ENCODE peak calls at places on chromosome 15, in four cellular contexts. V is NAMALWA; S is activated CD4-positive, alpha-beta T cell treated with anti-CD3 and anti-CD28 coated beads, Interleukin-2, amount 50 U/mL, for 1 hour; J is KG1. P is an unnamed sample.

GRCh38 chr15:100383302-100384107 is 41.7 kb upstream of the ADAMTS17 start:
- DNase-seq in J (no peak), S (no peak), V (peak; percentile 33), P (peak; percentile 32)

GRCh38 chr15:81311834-81312459 is 12.0 kb downstream of the STARD5 start:
- DNase-seq in J (peak; percentile 51), S (no peak), V (peak; percentile 53), P (peak; percentile 19)

GRCh38 chr15:70215951-70216350 is 118.2 kb upstream of the TLE3 start:
- DNase-seq in J (no peak), S (no peak), V (no peak), P (no peak)

GRCh38 chr15:20340331-20340811 is 201.2 kb downstream of the GOLGA6L6 start:
- DNase-seq in V (no peak), S (peak; percentile 30), J (no peak), P (no peak)

GRCh38 chr15:62362608-62363007 is 197.5 kb upstream of the C2CD4B start:
- DNase-seq in J (no peak), V (no peak), S (no peak), P (peak; percentile 14)

GRCh38 chr15:96209285-96209735 is 121.2 kb upstream of the NR2F2 start:
- DNase-seq in V (no peak), S (no peak), J (no peak), P (no peak)

GRCh38 chr15:83323296-83323711 is 38.8 kb upstream of the BNC1 start:
- DNase-seq in J (no peak), S (no peak), V (no peak), P (peak; percentile 97)

GRCh38 chr15:65133550-65134200 is at the start of gene PDCD7:
- DNase-seq in V (peak; percentile 97), J (peak; percentile 93), S (peak; percentile 80), P (peak; percentile 90)

GRCh38 chr15:88331291-88331690 is 74.8 kb upstream of the NTRK3 start:
- DNase-seq in V (peak; percentile 78), S (peak; percentile 14), J (no peak), P (peak; percentile 36)

GRCh38 chr15:94535298-94536048 is 304.1 kb downstream of the MCTP2 start:
- DNase-seq in V (no peak), J (no peak), S (no peak), P (no peak)

GRCh38 chr15:73681856-73682596 is 2.2 kb upstream of the CD276 start:
- DNase-seq in J (no peak), S (no peak), V (no peak), P (no peak)

GRCh38 chr15:64232400-64232799 is 69.6 kb upstream of the PPIB start:
- DNase-seq in S (no peak), V (no peak), J (no peak), P (peak; percentile 90)

GRCh38 chr15:31461375-31461774 is 134.7 kb downstream of the KLF13 start:
- DNase-seq in S (no peak), V (no peak), J (no peak), P (no peak)

GRCh38 chr15:96322401-96323249 is 7.9 kb upstream of the NR2F2 start:
- DNase-seq in S (no peak), J (no peak), V (no peak), P (no peak)

P was measured in ELR.